ENCODE peak calls at places on chromosome 7, in ten cellular contexts. One of them, this sample, is unnamed.

GRCh38 chr7:106284516-106285050 is at the start of gene NAMPT:
- DNase-seq in pancreas: peak
- DNase-seq in heart left ventricle: peak
- DNase-seq in fibroblast of lung: peak
- DNase-seq in stomach: peak
- DNase-seq in Calu3: peak
- DNase-seq in right lobe of liver: peak
- DNase-seq in tibial artery: peak
- DNase-seq in endothelial cell of umbilical vein: peak
- DNase-seq in mammary epithelial cell: peak
- DNase-seq in this sample: no peak

GRCh38 chr7:20350518-20350951 is 19.8 kb downstream of the ITGB8 start:
- DNase-seq in pancreas: no peak
- DNase-seq in heart left ventricle: no peak
- DNase-seq in fibroblast of lung: peak
- DNase-seq in stomach: no peak
- DNase-seq in Calu3: no peak
- DNase-seq in right lobe of liver: no peak
- DNase-seq in tibial artery: no peak
- DNase-seq in endothelial cell of umbilical vein: peak
- DNase-seq in mammary epithelial cell: no peak
- DNase-seq in this sample: no peak

GRCh38 chr7:117383826-117384225 is 43.5 kb downstream of the ASZ1 start:
- DNase-seq in pancreas: no peak
- DNase-seq in heart left ventricle: no peak
- DNase-seq in fibroblast of lung: no peak
- DNase-seq in stomach: no peak
- DNase-seq in Calu3: no peak
- DNase-seq in right lobe of liver: no peak
- DNase-seq in tibial artery: no peak
- DNase-seq in endothelial cell of umbilical vein: no peak
- DNase-seq in mammary epithelial cell: no peak
- DNase-seq in this sample: no peak

GRCh38 chr7:142872106-142872675 is 13.4 kb downstream of the TRPV6 start:
- DNase-seq in pancreas: no peak
- DNase-seq in heart left ventricle: no peak
- DNase-seq in fibroblast of lung: no peak
- DNase-seq in stomach: no peak
- DNase-seq in Calu3: no peak
- DNase-seq in right lobe of liver: no peak
- DNase-seq in tibial artery: no peak
- DNase-seq in endothelial cell of umbilical vein: no peak
- DNase-seq in mammary epithelial cell: no peak
- DNase-seq in this sample: no peak

GRCh38 chr7:128425851-128426250 is 16.1 kb upstream of the IMPDH1 start:
- DNase-seq in pancreas: peak
- DNase-seq in heart left ventricle: peak
- DNase-seq in fibroblast of lung: peak
- DNase-seq in stomach: peak
- DNase-seq in Calu3: peak
- DNase-seq in right lobe of liver: peak
- DNase-seq in tibial artery: peak
- DNase-seq in endothelial cell of umbilical vein: peak
- DNase-seq in mammary epithelial cell: peak
- DNase-seq in this sample: no peak

GRCh38 chr7:74344128-74344496 is 54.9 kb downstream of the CLIP2 start:
- DNase-seq in pancreas: no peak
- DNase-seq in heart left ventricle: no peak
- DNase-seq in fibroblast of lung: peak
- DNase-seq in stomach: no peak
- DNase-seq in Calu3: no peak
- DNase-seq in right lobe of liver: no peak
- DNase-seq in tibial artery: no peak
- DNase-seq in endothelial cell of umbilical vein: no peak
- DNase-seq in mammary epithelial cell: no peak
- DNase-seq in this sample: no peak

GRCh38 chr7:50714851-50715250 is 67.8 kb downstream of the GRB10 start:
- DNase-seq in pancreas: peak
- DNase-seq in heart left ventricle: no peak
- DNase-seq in fibroblast of lung: no peak
- DNase-seq in stomach: peak
- DNase-seq in Calu3: peak
- DNase-seq in right lobe of liver: peak
- DNase-seq in tibial artery: no peak
- DNase-seq in endothelial cell of umbilical vein: no peak
- DNase-seq in mammary epithelial cell: peak
- DNase-seq in this sample: no peak

GRCh38 chr7:69756235-69756634 is 158.0 kb downstream of the AUTS2 start:
- DNase-seq in pancreas: no peak
- DNase-seq in heart left ventricle: no peak
- DNase-seq in fibroblast of lung: peak
- DNase-seq in stomach: no peak
- DNase-seq in Calu3: no peak
- DNase-seq in right lobe of liver: no peak
- DNase-seq in tibial artery: no peak
- DNase-seq in endothelial cell of umbilical vein: no peak
- DNase-seq in mammary epithelial cell: no peak
- DNase-seq in this sample: no peak

GRCh38 chr7:24741691-24742639 is 15.3 kb downstream of the GSDME start:
- DNase-seq in pancreas: no peak
- DNase-seq in heart left ventricle: peak
- DNase-seq in fibroblast of lung: peak
- DNase-seq in stomach: no peak
- DNase-seq in Calu3: no peak
- DNase-seq in right lobe of liver: no peak
- DNase-seq in tibial artery: peak
- DNase-seq in endothelial cell of umbilical vein: no peak
- DNase-seq in mammary epithelial cell: peak
- DNase-seq in this sample: no peak

GRCh38 chr7:126570845-126571244 is 681.9 kb downstream of the GRM8 start:
- DNase-seq in pancreas: no peak
- DNase-seq in heart left ventricle: no peak
- DNase-seq in fibroblast of lung: peak
- DNase-seq in stomach: no peak
- DNase-seq in Calu3: no peak
- DNase-seq in right lobe of liver: no peak
- DNase-seq in tibial artery: no peak
- DNase-seq in endothelial cell of umbilical vein: no peak
- DNase-seq in mammary epithelial cell: no peak
- DNase-seq in this sample: no peak
- TF ChIP-seq CTCF in pancreas: no peak
- TF ChIP-seq CTCF in heart left ventricle: no peak
- TF ChIP-seq CTCF in fibroblast of lung: no peak
- TF ChIP-seq CTCF in stomach: no peak
- TF ChIP-seq CTCF in Calu3: no peak
- TF ChIP-seq CTCF in right lobe of liver: no peak
- TF ChIP-seq CTCF in tibial artery: no peak
- TF ChIP-seq CTCF in endothelial cell of umbilical vein: no peak
- TF ChIP-seq CTCF in mammary epithelial cell: no peak
- TF ChIP-seq CTCF in this sample: no peak

DNA sequence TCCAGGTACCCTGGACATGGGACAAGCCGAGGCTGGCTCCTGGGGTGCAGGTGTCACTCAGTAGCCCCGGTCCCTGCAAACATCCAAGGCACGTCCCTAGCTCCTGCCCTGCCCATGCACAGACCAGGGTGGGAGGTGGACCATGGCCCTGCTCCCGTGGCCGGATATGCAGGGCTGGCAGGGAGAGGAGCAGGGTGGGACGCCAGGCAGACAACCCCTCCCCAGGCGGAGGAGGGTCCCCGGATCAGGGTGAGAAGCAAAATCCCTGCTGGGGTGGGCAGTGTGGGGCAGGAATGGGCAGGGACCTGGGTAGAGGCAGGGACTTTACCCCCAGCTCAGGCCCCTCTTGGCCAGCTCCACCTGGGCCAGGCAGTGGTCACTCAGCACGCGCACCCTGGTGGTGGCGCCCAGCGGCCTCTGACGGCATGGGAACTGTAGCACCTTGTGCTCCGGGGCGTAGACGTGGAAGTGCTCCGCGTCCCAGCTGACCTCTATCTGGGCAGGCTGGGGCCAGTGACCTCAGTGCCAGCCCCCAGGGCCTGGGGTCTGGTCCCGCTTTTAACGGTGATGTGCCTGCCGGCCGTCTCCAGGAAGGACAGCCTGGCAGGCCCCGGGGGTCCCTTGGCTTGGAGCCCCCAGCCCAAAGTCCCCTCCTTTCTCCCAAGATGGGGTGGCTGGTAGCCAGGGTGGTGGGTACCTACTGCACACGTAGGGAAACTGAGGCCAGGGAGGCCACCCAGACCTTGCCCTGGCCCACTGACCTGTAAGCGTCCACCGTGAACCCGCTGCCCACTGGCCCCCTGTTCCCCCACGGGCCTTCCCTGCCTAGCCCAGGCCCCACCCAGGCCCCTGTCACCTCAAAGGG is 1.2 kb downstream of the GRIFIN start:
- DNase-seq in pancreas: no peak
- DNase-seq in heart left ventricle: peak
- DNase-seq in fibroblast of lung: no peak
- DNase-seq in stomach: no peak
- DNase-seq in Calu3: no peak
- DNase-seq in right lobe of liver: no peak
- DNase-seq in tibial artery: no peak
- DNase-seq in endothelial cell of umbilical vein: no peak
- DNase-seq in mammary epithelial cell: no peak
- DNase-seq in this sample: peak
- TF ChIP-seq CTCF in pancreas: no peak
- TF ChIP-seq CTCF in heart left ventricle: no peak
- TF ChIP-seq CTCF in fibroblast of lung: no peak
- TF ChIP-seq CTCF in stomach: no peak
- TF ChIP-seq CTCF in Calu3: peak
- TF ChIP-seq CTCF in right lobe of liver: no peak
- TF ChIP-seq CTCF in tibial artery: no peak
- TF ChIP-seq CTCF in endothelial cell of umbilical vein: no peak
- TF ChIP-seq CTCF in mammary epithelial cell: no peak
- TF ChIP-seq CTCF in this sample: no peak

GRCh38 chr7:8363407-8364015 is 69.9 kb upstream of the NXPH1 start:
- DNase-seq in pancreas: no peak
- DNase-seq in heart left ventricle: no peak
- DNase-seq in fibroblast of lung: no peak
- DNase-seq in stomach: no peak
- DNase-seq in Calu3: no peak
- DNase-seq in right lobe of liver: no peak
- DNase-seq in tibial artery: no peak
- DNase-seq in endothelial cell of umbilical vein: no peak
- DNase-seq in mammary epithelial cell: peak
- DNase-seq in this sample: no peak

GRCh38 chr7:8362723-8363369 is 70.6 kb upstream of the NXPH1 start:
- DNase-seq in pancreas: no peak
- DNase-seq in heart left ventricle: no peak
- DNase-seq in fibroblast of lung: no peak
- DNase-seq in stomach: no peak
- DNase-seq in Calu3: no peak
- DNase-seq in right lobe of liver: no peak
- DNase-seq in tibial artery: no peak
- DNase-seq in endothelial cell of umbilical vein: no peak
- DNase-seq in mammary epithelial cell: no peak
- DNase-seq in this sample: no peak

GRCh38 chr7:8360564-8361153 is 72.8 kb upstream of the NXPH1 start:
- DNase-seq in pancreas: no peak
- DNase-seq in heart left ventricle: no peak
- DNase-seq in fibroblast of lung: no peak
- DNase-seq in stomach: no peak
- DNase-seq in Calu3: no peak
- DNase-seq in right lobe of liver: no peak
- DNase-seq in tibial artery: no peak
- DNase-seq in endothelial cell of umbilical vein: no peak
- DNase-seq in mammary epithelial cell: peak
- DNase-seq in this sample: no peak

DNA sequence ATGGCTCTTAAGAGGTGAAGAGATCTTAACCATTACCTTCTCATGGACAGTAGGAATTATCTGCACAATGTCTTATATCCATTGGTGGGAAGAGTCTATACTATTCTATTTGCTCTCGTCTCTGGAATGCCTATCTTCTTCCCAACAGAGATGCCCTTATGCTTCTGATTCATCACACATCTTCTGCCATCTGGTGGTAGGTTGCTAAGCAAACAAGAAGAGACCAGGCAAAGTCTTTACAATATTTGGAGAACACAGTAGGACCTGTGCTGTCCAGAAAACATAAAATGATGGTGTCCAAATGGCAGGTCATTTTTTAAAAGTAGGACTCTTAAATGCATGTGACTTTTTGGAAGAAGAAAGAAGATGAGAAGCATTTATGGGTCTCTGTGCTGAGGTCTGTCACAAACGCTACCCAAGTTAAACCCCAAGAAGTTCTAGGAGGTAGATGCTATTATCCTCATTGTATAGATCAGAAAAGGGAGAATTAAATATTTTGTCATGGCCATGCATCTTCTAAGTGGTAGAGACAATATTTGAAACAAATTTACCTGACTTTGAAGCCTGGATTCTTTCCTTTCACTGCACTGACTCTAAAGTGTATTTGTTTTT is 67.8 kb upstream of the NXPH1 start:
- DNase-seq in pancreas: no peak
- DNase-seq in heart left ventricle: no peak
- DNase-seq in fibroblast of lung: no peak
- DNase-seq in stomach: no peak
- DNase-seq in Calu3: peak
- DNase-seq in right lobe of liver: no peak
- DNase-seq in tibial artery: no peak
- DNase-seq in endothelial cell of umbilical vein: no peak
- DNase-seq in mammary epithelial cell: peak
- DNase-seq in this sample: no peak
- TF ChIP-seq CTCF in pancreas: no peak
- TF ChIP-seq CTCF in heart left ventricle: peak
- TF ChIP-seq CTCF in fibroblast of lung: no peak
- TF ChIP-seq CTCF in stomach: no peak
- TF ChIP-seq CTCF in Calu3: peak
- TF ChIP-seq CTCF in right lobe of liver: no peak
- TF ChIP-seq CTCF in tibial artery: no peak
- TF ChIP-seq CTCF in endothelial cell of umbilical vein: no peak
- TF ChIP-seq CTCF in mammary epithelial cell: peak
- TF ChIP-seq CTCF in this sample: peak

DNA sequence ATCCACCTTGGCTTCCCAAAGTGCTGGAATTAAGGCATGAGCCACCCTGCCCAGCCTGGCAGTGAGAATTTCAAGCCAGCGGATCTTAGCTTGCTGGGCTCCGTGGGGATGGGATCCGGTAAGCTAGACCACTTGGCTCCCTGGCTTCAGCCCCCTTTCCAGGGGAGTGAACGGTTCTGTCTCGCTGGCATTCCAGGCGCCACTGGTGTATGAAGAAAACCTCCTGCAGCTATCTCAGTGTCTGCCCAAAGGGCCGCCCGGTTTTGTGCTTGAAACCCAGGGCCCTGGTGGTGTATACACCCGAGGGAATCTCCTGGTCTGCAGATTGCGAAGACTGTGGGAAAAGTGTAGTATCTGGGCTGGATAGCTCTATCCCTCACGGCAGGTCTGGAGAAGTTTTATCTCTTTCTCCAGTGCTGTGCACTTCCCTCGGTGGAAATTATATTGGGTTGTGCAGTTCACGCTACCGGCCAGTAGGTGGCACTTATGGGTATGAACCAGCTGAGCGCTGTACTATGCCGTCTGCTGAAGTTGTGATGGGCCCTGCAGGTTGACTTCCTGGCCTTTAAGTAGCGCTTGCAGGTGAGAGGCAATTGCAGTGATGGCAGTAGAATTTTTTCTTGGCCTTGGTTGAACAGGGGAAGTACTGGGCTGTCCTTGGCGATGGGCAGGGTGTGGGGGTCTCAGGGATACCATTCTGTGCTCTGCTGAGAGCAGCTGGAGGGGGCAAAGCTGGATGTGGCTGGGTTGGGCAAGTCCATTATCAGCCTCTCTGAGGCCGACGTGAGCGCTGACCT is 138.0 kb upstream of the MTPN start:
- DNase-seq in pancreas: peak
- DNase-seq in heart left ventricle: peak
- DNase-seq in fibroblast of lung: peak
- DNase-seq in stomach: peak
- DNase-seq in Calu3: peak
- DNase-seq in right lobe of liver: peak
- DNase-seq in tibial artery: no peak
- DNase-seq in endothelial cell of umbilical vein: peak
- DNase-seq in mammary epithelial cell: peak
- DNase-seq in this sample: no peak
- TF ChIP-seq CTCF in pancreas: peak
- TF ChIP-seq CTCF in heart left ventricle: peak
- TF ChIP-seq CTCF in fibroblast of lung: peak
- TF ChIP-seq CTCF in stomach: peak
- TF ChIP-seq CTCF in Calu3: peak
- TF ChIP-seq CTCF in right lobe of liver: peak
- TF ChIP-seq CTCF in tibial artery: peak
- TF ChIP-seq CTCF in endothelial cell of umbilical vein: peak
- TF ChIP-seq CTCF in mammary epithelial cell: peak
- TF ChIP-seq CTCF in this sample: peak